ENCODE peak calls at places on chromosome 10, in nine cellular contexts. I is ascending aorta, M is AG09309, W is kidney, T is AG08396, X is OCI-LY7, C is naive B cell, U is posterior cingulate gyrus, K is thoracic aorta. G is an unnamed sample.

GRCh38 chr10:95248989-95249388 is 41.8 kb downstream of the PDLIM1 start:
- DNase-seq in W (no peak), X (no peak), M (no peak), I (no peak), C (no peak), T (no peak), U (no peak), K (no peak), G (no peak)

GRCh38 chr10:107213861-107214260 is 49.4 kb upstream of the SORCS1 start:
- DNase-seq in I (no peak), C (no peak), M (no peak), T (no peak), W (no peak), K (no peak), U (no peak), X (no peak), G (no peak)

GRCh38 chr10:132498562-132499366 is 38.8 kb upstream of the INPP5A start:
- DNase-seq in M (no peak), W (peak; percentile 35), I (peak; percentile 2), K (no peak), C (no peak), T (no peak), X (no peak), U (peak; percentile 36), G (no peak)

GRCh38 chr10:84681781-84682180 is 353.4 kb downstream of the CCSER2 start:
- DNase-seq in M (no peak), U (no peak), K (no peak), X (no peak), T (no peak), I (no peak), W (no peak), C (no peak), G (no peak)

GRCh38 chr10:44991571-44991970 is 9.2 kb upstream of the ZNF22 start:
- DNase-seq in T (no peak), K (no peak), C (no peak), X (no peak), M (no peak), W (peak; percentile 65), U (no peak), I (no peak), G (no peak)

GRCh38 chr10:119353438-119353837 is 146.1 kb downstream of the GRK5 start:
- DNase-seq in X (no peak), I (no peak), W (no peak), K (no peak), M (no peak), C (no peak), T (no peak), U (no peak), G (no peak)

GRCh38 chr10:7411671-7412481 is 1.0 kb upstream of the SFMBT2 start:
- DNase-seq in K (no peak), C (peak; percentile 25), I (no peak), T (no peak), M (no peak), U (no peak), X (no peak), W (peak; percentile 68), G (no peak)

GRCh38 chr10:76329891-76330575 is 898.6 kb downstream of the LRMDA start:
- DNase-seq in T (peak; percentile 30), I (no peak), C (no peak), X (no peak), U (no peak), M (no peak), K (no peak), W (no peak), G (no peak)

GRCh38 chr10:42112331-42113157 is 525.8 kb downstream of the ZNF33B start:
- DNase-seq in M (no peak), X (no peak), W (no peak), U (no peak), T (no peak), K (no peak), I (no peak), C (no peak), G (no peak)

GRCh38 chr10:86259901-86260562 is 106.6 kb downstream of the GRID1 start:
- DNase-seq in U (no peak), M (no peak), C (no peak), X (no peak), I (no peak), T (no peak), W (no peak), K (no peak), G (no peak)

GRCh38 chr10:3136763-3137611 is 35.6 kb downstream of the PITRM1 start:
- DNase-seq in K (no peak), C (no peak), X (no peak), I (peak; percentile 62), U (peak; percentile 75), M (peak; percentile 63), T (peak; percentile 81), W (peak; percentile 63), G (no peak)

GRCh38 chr10:27360581-27361172 is 120.1 kb upstream of the ACBD5 start:
- DNase-seq in C (peak; percentile 75), M (no peak), X (peak; percentile 80), T (peak; percentile 43), K (peak; percentile 14), U (peak; percentile 70), I (no peak), W (no peak), G (peak; percentile 59)

GRCh38 chr10:31599626-31600504 is 280.8 kb downstream of the ZEB1 start:
- DNase-seq in W (no peak), K (no peak), X (no peak), M (no peak), I (no peak), U (peak; percentile 49), C (no peak), T (no peak), G (no peak)

GRCh38 chr10:75042292-75042974 is 69.0 kb upstream of the SAMD8 start:
- DNase-seq in X (no peak), M (peak; percentile 82), I (no peak), U (no peak), W (no peak), T (peak; percentile 75), C (no peak), K (no peak), G (no peak)

GRCh38 chr10:98131615-98132014 is 2.8 kb upstream of the R3HCC1L start:
- DNase-seq in T (no peak), C (no peak), U (no peak), K (no peak), I (no peak), M (no peak), W (no peak), X (no peak), G (no peak)

GRCh38 chr10:109966961-109967738 is 40.6 kb upstream of the ADD3 start:
- DNase-seq in K (no peak), W (no peak), M (no peak), U (no peak), X (no peak), I (no peak), C (no peak), T (peak; percentile 24), G (no peak)